ENCODE peak calls at places on chromosomes 6 and 20, in ten cellular contexts. X is Panc1; U is breast epithelium; M is RWPE1; B is psoas muscle; G is neuronal stem cell; O is stomach; Q is CD4-positive, alpha-beta T cell; W is aorta; H is SJCRH30. L is an unnamed sample.

GRCh38 chr6:42727627-42728026 is 5.2 kb upstream of the PRPH2 start:
- DNase-seq in X (no peak), B (peak; percentile 31), O (no peak), G (no peak), Q (no peak), M (no peak), W (no peak), U (no peak), H (no peak), L (no peak)

GRCh38 chr20:2707353-2708072 is 14.9 kb downstream of the EBF4 start:
- DNase-seq in M (no peak), H (no peak), U (no peak), Q (no peak), W (no peak), B (no peak), O (no peak), X (no peak), G (no peak), L (no peak)

GRCh38 chr20:62659488-62659887 is 17.2 kb downstream of the SLCO4A1 start:
- DNase-seq in H (no peak), Q (no peak), W (no peak), U (no peak), M (no peak), O (no peak), X (no peak), B (no peak), G (no peak), L (no peak)

GRCh38 chr20:47789081-47789998 is 4.1 kb upstream of the SULF2 start:
- DNase-seq in W (no peak), U (no peak), G (no peak), O (no peak), H (peak; percentile 66), Q (no peak), B (no peak), X (no peak), M (no peak), L (no peak)

GRCh38 chr20:58888521-58889333 is 36.2 kb downstream of the GNAS start:
- DNase-seq in W (peak; percentile 93), Q (peak; percentile 81), G (peak; percentile 74), O (peak; percentile 82), X (no peak), M (peak; percentile 95), U (peak; percentile 78), H (peak; percentile 79), B (peak; percentile 83), L (peak; percentile 89)

GRCh38 chr20:40650707-40651106 is 38.3 kb downstream of the MAFB start:
- DNase-seq in H (no peak), G (no peak), Q (no peak), U (no peak), X (no peak), O (no peak), B (no peak), M (no peak), W (no peak), L (no peak)

GRCh38 chr6:158697798-158698197 is 47.9 kb downstream of the SYTL3 start:
- DNase-seq in O (no peak), X (no peak), H (no peak), M (no peak), U (no peak), G (no peak), Q (no peak), B (no peak), W (no peak), L (no peak)

GRCh38 chr20:18263723-18264122 is 24.6 kb upstream of the ZNF133 start:
- DNase-seq in U (peak; percentile 48), G (no peak), W (no peak), M (no peak), Q (no peak), H (no peak), B (no peak), X (no peak), O (peak; percentile 47), L (no peak)

GRCh38 chr20:39081255-39081654 is 119.1 kb downstream of the DHX35 start:
- DNase-seq in X (peak; percentile 77), Q (peak; percentile 67), W (peak; percentile 89), G (peak; percentile 78), U (peak; percentile 61), B (peak; percentile 76), H (peak; percentile 93), M (peak; percentile 94), O (peak; percentile 85), L (peak; percentile 81)

GRCh38 chr6:43924222-43924702 is 154.3 kb downstream of the VEGFA start:
- DNase-seq in G (no peak), H (no peak), W (peak; percentile 62), O (peak; percentile 61), X (no peak), B (no peak), Q (no peak), U (peak; percentile 41), M (no peak), L (peak; percentile 63)

GRCh38 chr6:169701218-169701952 is 444 bp downstream of the WDR27 start:
- DNase-seq in M (no peak), X (no peak), O (no peak), B (no peak), G (no peak), W (no peak), Q (no peak), U (no peak), H (no peak), L (no peak)

GRCh38 chr6:166341464-166341863 is 881 bp downstream of the SFT2D1 start:
- DNase-seq in H (no peak), X (no peak), B (no peak), G (no peak), W (no peak), O (no peak), U (no peak), Q (no peak), M (no peak), L (no peak)
- H3K27ac ChIP-seq in H (no peak overlapping the region), X (peak overlapping the region; percentile 97), B (peak overlapping the region; percentile 93), G (no peak overlapping the region), W (no peak overlapping the region), O (peak overlapping the region; percentile 93), U (no peak overlapping the region), Q (no peak overlapping the region), M (no peak overlapping the region), L (peak overlapping the region; percentile 83)

GRCh38 chr6:1608976-1609661 is 596 bp upstream of the FOXC1 start:
- DNase-seq in B (peak; percentile 58), O (no peak), G (no peak), H (peak; percentile 42), W (peak; percentile 93), M (peak; percentile 40), X (no peak), Q (no peak), U (no peak), L (peak; percentile 62)

GRCh38 chr6:1611322-1611571 is 1.5 kb downstream of the FOXC1 start:
- DNase-seq in B (no peak), M (peak; percentile 53), Q (no peak), H (peak; percentile 46), O (no peak), W (no peak), U (no peak), X (no peak), G (no peak), L (no peak)

GRCh38 chr6:1611572-1612385 is 2.1 kb downstream of the FOXC1 start:
- DNase-seq in U (no peak), O (no peak), W (peak; percentile 77), M (peak; percentile 44), G (no peak), H (peak; percentile 38), B (no peak), X (no peak), Q (no peak), L (no peak)

GRCh38 chr6:1609662-1610496 is at the start of gene FOXC1:
- DNase-seq in G (peak; percentile 80), H (peak; percentile 81), O (peak; percentile 85), B (peak; percentile 90), U (peak; percentile 86), Q (no peak), X (peak; percentile 55), M (peak; percentile 96), W (peak; percentile 97), L (peak; percentile 98)

GRCh38 chr6:1610497-1611321 is 994 bp downstream of the FOXC1 start:
- DNase-seq in W (peak; percentile 78), Q (no peak), B (no peak), X (no peak), H (peak; percentile 42), M (no peak), O (no peak), U (no peak), G (no peak), L (no peak)
- H3K27ac ChIP-seq in W (peak overlapping the region; percentile 99), Q (no peak overlapping the region), B (peak overlapping the region; percentile 57), X (peak overlapping the region; percentile 69), H (peak overlapping the region; percentile 53), M (peak overlapping the region; percentile 97), O (peak overlapping the region; percentile 85), U (peak overlapping the region; percentile 97), G (no peak overlapping the region), L (peak overlapping the region; percentile 98)

DNA sequence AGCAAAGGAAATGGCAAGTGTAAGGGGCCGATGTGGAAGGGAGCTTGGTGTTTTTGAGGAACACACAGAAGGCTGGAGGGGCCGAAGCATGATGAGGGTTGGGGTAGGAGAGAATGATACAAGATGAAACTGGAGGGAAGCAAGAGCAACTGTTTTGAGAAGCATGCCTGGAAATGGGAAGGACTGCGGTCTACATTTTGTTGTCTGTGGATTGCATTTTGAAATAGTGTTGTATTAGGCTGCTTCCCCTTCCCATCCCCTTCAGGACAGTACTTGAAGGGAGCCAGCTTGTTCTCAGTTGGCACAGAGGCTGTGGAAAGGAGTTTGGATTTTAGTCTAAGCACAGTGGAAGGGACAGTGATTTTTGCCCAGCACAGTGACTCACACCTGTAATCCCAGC is 2.2 kb downstream of the TM9SF4 start:
- DNase-seq in U (no peak), O (no peak), W (no peak), B (no peak), Q (no peak), H (no peak), X (no peak), G (no peak), M (no peak), L (peak; percentile 30)
- H3K27ac ChIP-seq in U (no peak overlapping the region), O (no peak overlapping the region), W (no peak overlapping the region), B (no peak overlapping the region), Q (no peak overlapping the region), H (no peak overlapping the region), X (no peak overlapping the region), G (no peak overlapping the region), M (no peak overlapping the region), L (no peak overlapping the region)

DNA sequence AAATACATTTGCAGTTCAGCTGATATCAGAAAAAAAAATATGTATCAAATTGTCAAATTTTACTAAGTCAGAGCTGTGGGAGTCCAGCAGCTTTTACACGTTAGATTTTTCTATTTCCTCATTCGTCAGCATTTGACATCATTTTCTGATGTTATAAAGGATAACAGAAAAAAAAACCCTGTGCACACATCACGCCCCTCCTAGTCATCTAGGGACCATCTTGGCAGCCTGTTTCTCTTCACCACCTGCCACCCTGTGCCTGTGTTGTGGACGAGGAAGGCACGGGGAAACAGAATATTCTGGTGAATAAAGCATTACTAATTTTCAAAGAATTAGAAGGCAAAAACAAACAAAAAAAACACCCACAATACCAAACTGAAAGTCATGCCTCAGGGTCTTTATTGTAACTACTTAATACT is 12.4 kb downstream of the B4GALT5 start:
- DNase-seq in U (no peak), Q (no peak), G (no peak), B (no peak), O (no peak), M (no peak), W (no peak), X (no peak), H (peak; percentile 41), L (no peak)
- H3K27ac ChIP-seq in U (no peak overlapping the region), Q (no peak overlapping the region), G (no peak overlapping the region), B (peak overlapping the region; percentile 61), O (peak overlapping the region; percentile 35), M (peak overlapping the region; percentile 45), W (no peak overlapping the region), X (peak overlapping the region; percentile 84), H (no peak overlapping the region), L (no peak overlapping the region)